ENCODE peak calls at places on chromosomes 11 and 22, in seven cellular contexts. L is transverse colon, V is GM12878, F is spleen, J is suprapubic skin, R is sigmoid colon, O is breast epithelium. Z is an unnamed sample.

GRCh38 chr11:61332266-61332822 is 561 bp downstream of the DDB1 start:
- DNase-seq in L (no peak), V (no peak), F (no peak), J (no peak), R (no peak), O (no peak), Z (no peak)

GRCh38 chr11:46557684-46558151 is 36.1 kb downstream of the AMBRA1 start:
- DNase-seq in L (no peak), V (no peak), F (no peak), J (no peak), R (no peak), O (no peak), Z (peak; percentile 39)

GRCh38 chr11:75913984-75914383 is 99.0 kb downstream of the UVRAG start:
- DNase-seq in L (no peak), V (no peak), F (no peak), J (no peak), R (no peak), O (no peak), Z (no peak)

GRCh38 chr11:120565436-120566155 is 54.0 kb downstream of the GRIK4 start:
- DNase-seq in L (no peak), V (no peak), F (no peak), J (no peak), R (peak; percentile 24), O (no peak), Z (no peak)

GRCh38 chr11:71188073-71188472 is 64.3 kb downstream of the SHANK2 start:
- DNase-seq in L (no peak), V (no peak), F (peak; percentile 24), J (peak; percentile 66), R (peak; percentile 36), O (peak; percentile 34), Z (no peak)

GRCh38 chr22:33853200-33854097 is 66.8 kb downstream of the LARGE1 start:
- DNase-seq in L (peak; percentile 78), V (peak; percentile 53), F (peak; percentile 84), J (no peak), R (peak; percentile 80), O (peak; percentile 66), Z (peak; percentile 85)

GRCh38 chr11:27375370-27375769 is 12.4 kb upstream of the CCDC34 start:
- DNase-seq in L (no peak), V (no peak), F (no peak), J (no peak), R (no peak), O (no peak), Z (no peak)

GRCh38 chr11:70500076-70500847 is 101.9 kb downstream of the CTTN start:
- DNase-seq in L (no peak), V (no peak), F (peak; percentile 62), J (no peak), R (peak; percentile 53), O (no peak), Z (no peak)

GRCh38 chr11:9118277-9118676 is 26.9 kb upstream of the SCUBE2 start:
- DNase-seq in L (no peak), V (no peak), F (no peak), J (no peak), R (no peak), O (no peak), Z (no peak)

GRCh38 chr11:75760710-75761493 is 7.7 kb upstream of the DGAT2 start:
- DNase-seq in L (no peak), V (no peak), F (no peak), J (no peak), R (no peak), O (no peak), Z (no peak)

GRCh38 chr11:17641792-17642350 is 77.5 kb upstream of the MYOD1 start:
- DNase-seq in L (no peak), V (no peak), F (no peak), J (no peak), R (no peak), O (no peak), Z (no peak)

GRCh38 chr22:24994070-24994763 is 41.7 kb downstream of the KIAA1671 start:
- DNase-seq in L (peak; percentile 87), V (no peak), F (no peak), J (no peak), R (no peak), O (peak; percentile 74), Z (peak; percentile 58)

GRCh38 chr11:106012744-106013143 is 9.3 kb downstream of the MSANTD4 start:
- DNase-seq in L (no peak), V (no peak), F (no peak), J (no peak), R (no peak), O (no peak), Z (no peak)

GRCh38 chr11:2991477-2992233 is 474 bp downstream of the NAP1L4 start:
- DNase-seq in L (no peak), V (no peak), F (no peak), J (peak; percentile 83), R (no peak), O (no peak), Z (no peak)

GRCh38 chr22:20219667-20220628 is 48.2 kb downstream of the RTN4R start:
- DNase-seq in L (no peak), V (no peak), F (no peak), J (no peak), R (no peak), O (no peak), Z (no peak)

GRCh38 chr22:19808873-19809478 is 45.7 kb downstream of the GNB1L start:
- DNase-seq in L (no peak), V (no peak), F (peak; percentile 61), J (peak; percentile 74), R (no peak), O (peak; percentile 36), Z (no peak)

GRCh38 chr11:58927393-58928081 is 11.8 kb upstream of the GLYATL1 start:
- DNase-seq in L (peak; percentile 43), V (no peak), F (no peak), J (no peak), R (no peak), O (no peak), Z (peak; percentile 56)

GRCh38 chr22:36330655-36331305 is 57.0 kb downstream of the MYH9 start:
- DNase-seq in L (no peak), V (no peak), F (peak; percentile 84), J (no peak), R (no peak), O (no peak), Z (no peak)

GRCh38 chr11:2529173-2529572 is 84.4 kb downstream of the KCNQ1 start:
- DNase-seq in L (peak; percentile 3), V (no peak), F (peak; percentile 28), J (peak; percentile 63), R (peak; percentile 32), O (no peak), Z (no peak)

GRCh38 chr11:62600367-62601113 is 1.1 kb downstream of the MTA2 start:
- DNase-seq in L (no peak), V (no peak), F (no peak), J (no peak), R (no peak), O (no peak), Z (no peak)

GRCh38 chr11:62599909-62600308 is 1.8 kb downstream of the MTA2 start:
- DNase-seq in L (no peak), V (no peak), F (no peak), J (no peak), R (no peak), O (no peak), Z (no peak)

GRCh38 chr11:62601114-62601363 is 626 bp downstream of the MTA2 start:
- DNase-seq in L (peak; percentile 55), V (no peak), F (peak; percentile 94), J (no peak), R (peak; percentile 80), O (no peak), Z (peak; percentile 52)

GRCh38 chr11:62601364-62602140 is at the start of gene MTA2:
- DNase-seq in L (peak; percentile 99), V (peak; percentile 87), F (peak; percentile 99), J (peak; percentile 99), R (peak; percentile 99), O (peak; percentile 99), Z (peak; percentile 97)

DNA sequence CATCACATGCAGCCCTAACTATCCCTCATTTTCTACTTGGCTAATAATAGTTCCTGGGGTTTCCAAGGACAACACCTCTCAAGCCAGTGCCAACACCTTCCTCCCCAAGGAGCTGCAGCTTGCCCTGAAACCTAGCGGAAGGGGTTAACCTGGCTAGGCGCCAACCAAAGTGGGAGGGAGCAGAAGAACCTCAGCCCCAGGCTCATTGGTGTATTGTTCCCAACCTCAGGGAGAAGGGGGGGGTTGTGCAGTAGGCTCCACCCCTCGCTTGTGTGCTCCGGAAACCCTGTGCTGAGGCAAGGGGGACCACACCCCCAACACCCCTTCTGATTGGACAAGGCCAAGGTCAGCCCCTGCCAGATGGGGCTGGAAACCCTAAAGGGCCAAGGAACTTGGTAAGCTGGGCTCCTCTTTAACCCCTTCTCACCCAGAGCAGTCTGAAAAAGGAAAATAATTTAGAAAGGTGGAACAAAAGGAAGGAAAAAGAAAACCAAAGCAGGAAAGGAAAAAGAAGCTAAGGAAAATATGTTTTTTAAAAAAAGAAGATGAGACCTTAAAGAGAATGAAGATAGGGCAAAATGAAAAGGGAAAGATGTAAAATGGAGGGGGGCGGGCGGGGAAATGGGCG is 2.5 kb downstream of the MTA2 start:
- DNase-seq in L (peak; percentile 94), V (peak; percentile 98), F (peak; percentile 96), J (peak; percentile 98), R (peak; percentile 99), O (peak; percentile 85), Z (peak; percentile 89)
- TF ChIP-seq POLR2AphosphoS5 in L (peak; percentile 49), V (peak; percentile 87), F (peak; percentile 90), J (peak; percentile 71), R (peak; percentile 76), O (peak; percentile 92), Z (peak; percentile 90)

GRCh38 chr22:46593211-46593676 is 26.9 kb upstream of the GRAMD4 start:
- DNase-seq in L (peak; percentile 55), V (no peak), F (peak; percentile 91), J (no peak), R (peak; percentile 71), O (no peak), Z (no peak)
- H3K4me3 ChIP-seq in L (no peak overlapping the region), V (peak overlapping the region; percentile 37), F (no peak overlapping the region), J (no peak overlapping the region), R (no peak overlapping the region), O (peak overlapping the region; percentile 4), Z (no peak overlapping the region)

GRCh38 chr22:23284504-23285033 is 104.3 kb downstream of the BCR start:
- DNase-seq in L (no peak), V (no peak), F (no peak), J (no peak), R (no peak), O (no peak), Z (no peak)
- TF ChIP-seq POLR2A in L (no peak), V (no peak), F (no peak), J (no peak), R (no peak), O (no peak), Z (no peak)

GRCh38 chr22:31126869-31127175 is 4.1 kb downstream of the INPP5J start:
- DNase-seq in L (no peak), V (no peak), F (peak; percentile 39), J (no peak), R (no peak), O (no peak), Z (no peak)

GRCh38 chr22:31125521-31126117 is 2.9 kb downstream of the INPP5J start:
- DNase-seq in L (no peak), V (no peak), F (peak; percentile 49), J (no peak), R (no peak), O (no peak), Z (no peak)

GRCh38 chr22:31128156-31128555 is 5.4 kb downstream of the INPP5J start:
- DNase-seq in L (no peak), V (no peak), F (peak; percentile 36), J (no peak), R (no peak), O (no peak), Z (no peak)

GRCh38 chr22:31126128-31126868 is 3.5 kb downstream of the INPP5J start:
- DNase-seq in L (no peak), V (no peak), F (peak; percentile 54), J (no peak), R (no peak), O (no peak), Z (no peak)

GRCh38 chr22:31127181-31127772 is 4.5 kb downstream of the INPP5J start:
- DNase-seq in L (no peak), V (no peak), F (peak; percentile 51), J (no peak), R (no peak), O (no peak), Z (no peak)
- TF ChIP-seq POLR2AphosphoS5 in L (no peak), V (no peak), F (no peak), J (no peak), R (no peak), O (no peak), Z (no peak)